ENCODE peak calls at places on chromosomes 16 and 17, in seven cellular contexts. R is NCI-H1092 treated with DMSO at 0.1 percent for 48 hours; V is amniotic stem cell; D is fibroblast of mammary gland; S is T follicular helper cell; X is activated gamma-delta T cell; J is CD8-positive, alpha-beta T cell. I is an unnamed sample.

GRCh38 chr16:49890876-49891275 is 35.0 kb upstream of the ZNF423 start:
- DNase-seq in V (no peak), X (no peak), R (no peak), S (no peak), J (no peak), D (peak; percentile 2), I (no peak)

GRCh38 chr17:40341808-40342574 is 22.5 kb downstream of the GJD3 start:
- DNase-seq in S (no peak), J (peak; percentile 39), X (peak; percentile 24), R (peak; percentile 25), D (peak; percentile 41), V (no peak), I (peak; percentile 87)

GRCh38 chr16:4324871-4325740 is 9.2 kb downstream of the GLIS2 start:
- DNase-seq in D (no peak), R (no peak), V (no peak), X (no peak), J (no peak), S (no peak), I (no peak)

GRCh38 chr16:1791943-1792812 is 1.3 kb downstream of the IGFALS start:
- DNase-seq in J (no peak), D (no peak), V (no peak), S (no peak), R (no peak), X (no peak), I (no peak)

GRCh38 chr17:78722101-78722761 is 59.8 kb downstream of the CYTH1 start:
- DNase-seq in J (no peak), D (no peak), S (no peak), R (no peak), X (no peak), V (no peak), I (no peak)

GRCh38 chr17:57406131-57406980 is 150.0 kb downstream of the MSI2 start:
- DNase-seq in J (no peak), V (no peak), S (no peak), D (no peak), R (no peak), X (no peak), I (no peak)

GRCh38 chr17:36534117-36534880 is at the start of gene MYO19:
- DNase-seq in D (peak; percentile 53), J (peak; percentile 40), V (no peak), S (peak; percentile 16), X (peak; percentile 20), R (peak; percentile 80), I (peak; percentile 77)

GRCh38 chr17:73471924-73472323 is 160.1 kb upstream of the CDC42EP4 start:
- DNase-seq in J (no peak), X (no peak), V (no peak), S (no peak), D (no peak), R (no peak), I (no peak)

GRCh38 chr16:29811896-29812665 is at the start of gene PRRT2:
- DNase-seq in D (peak; percentile 38), J (peak; percentile 49), V (no peak), S (no peak), X (peak; percentile 45), R (peak; percentile 66), I (peak; percentile 84)

GRCh38 chr16:55470533-55471371 is 8.2 kb upstream of the MMP2 start:
- DNase-seq in X (no peak), D (peak; percentile 63), R (no peak), S (no peak), V (no peak), J (no peak), I (peak; percentile 41)

GRCh38 chr16:84132527-84133285 is 12.3 kb downstream of the HSDL1 start:
- DNase-seq in J (no peak), S (no peak), X (no peak), D (no peak), R (no peak), V (no peak), I (no peak)

GRCh38 chr17:81648013-81648706 is 8.2 kb downstream of the PDE6G start:
- DNase-seq in S (no peak), X (no peak), D (no peak), J (no peak), R (no peak), V (no peak), I (no peak)

I was measured in adrenal gland.